ENCODE peak calls at places on chromosomes 12 and 14, in five cellular contexts. W is cardiac muscle cell, T is transverse colon, N is right atrium auricular region, P is foreskin fibroblast. O is an unnamed sample.

GRCh38 chr12:118189761-118190181 is 53.8 kb downstream of the PEBP1 start:
- DNase-seq in T (no peak), N (no peak), P (peak; percentile 56), W (peak; percentile 71), O (peak; percentile 32)

GRCh38 chr12:125090437-125090836 is 25.2 kb downstream of the AACS start:
- DNase-seq in W (no peak), P (no peak), N (no peak), T (no peak), O (no peak)

GRCh38 chr12:72273499-72273837 is 1.3 kb downstream of the TRHDE start:
- DNase-seq in P (no peak), W (no peak), N (no peak), T (no peak), O (no peak)

GRCh38 chr14:67526676-67527459 is 6.2 kb upstream of the PLEKHH1 start:
- DNase-seq in T (peak; percentile 49), W (peak; percentile 60), P (no peak), N (no peak), O (no peak)

GRCh38 chr14:67863223-67863622 is 43.6 kb downstream of the RAD51B start:
- DNase-seq in N (no peak), P (no peak), W (no peak), T (no peak), O (no peak)

GRCh38 chr12:111074965-111075364 is 154.6 kb upstream of the MYL2 start:
- DNase-seq in P (no peak), N (no peak), T (no peak), W (no peak), O (no peak)

GRCh38 chr14:104130974-104131651 is 7.3 kb upstream of the KIF26A start:
- DNase-seq in T (peak; percentile 66), N (no peak), W (peak; percentile 44), P (no peak), O (peak; percentile 23)

GRCh38 chr12:57214398-57214781 is 2.2 kb upstream of the NXPH4 start:
- DNase-seq in T (peak; percentile 70), N (no peak), P (no peak), W (peak; percentile 60), O (peak; percentile 65)

GRCh38 chr12:88035907-88036289 is 6.7 kb upstream of the C12orf50 start:
- DNase-seq in N (no peak), T (peak; percentile 9), P (no peak), W (no peak), O (peak; percentile 3)

GRCh38 chr14:70842851-70843462 is 33.6 kb upstream of the MAP3K9 start:
- DNase-seq in T (no peak), N (no peak), P (no peak), W (peak; percentile 82), O (no peak)

GRCh38 chr14:69719501-69719951 is 47.4 kb upstream of the SRSF5 start:
- DNase-seq in P (peak; percentile 77), T (peak; percentile 37), N (peak; percentile 86), W (peak; percentile 99), O (no peak)

GRCh38 chr14:30994681-30995620 is 30.5 kb upstream of the AP4S1 start:
- DNase-seq in T (no peak), P (no peak), W (peak; percentile 27), N (no peak), O (no peak)

GRCh38 chr14:68564826-68565760 is 227.8 kb downstream of the ZFP36L1 start:
- DNase-seq in N (no peak), T (no peak), P (no peak), W (peak; percentile 44), O (no peak)

GRCh38 chr14:69045857-69046351 is 66.8 kb upstream of the ACTN1 start:
- DNase-seq in N (peak; percentile 68), P (no peak), T (no peak), W (peak; percentile 54), O (no peak)

GRCh38 chr12:5138845-5139244 is 95.2 kb downstream of the KCNA5 start:
- DNase-seq in P (peak; percentile 14), T (no peak), N (no peak), W (no peak), O (no peak)

GRCh38 chr14:94517641-94518257 is 8.5 kb upstream of the SERPINA12 start:
- DNase-seq in W (no peak), T (no peak), N (peak; percentile 59), P (no peak), O (no peak)

GRCh38 chr12:4648499-4649357 is at the start of the genes AKAP3 and NDUFA9:
- DNase-seq in N (peak; percentile 86), W (peak; percentile 89), P (peak; percentile 79), T (peak; percentile 86), O (peak; percentile 98)

GRCh38 chr12:76256904-76257303 is 91.3 kb downstream of the BBS10 start:
- DNase-seq in P (no peak), N (no peak), W (no peak), T (no peak), O (no peak)

GRCh38 chr12:96766232-96766631 is 140.8 kb upstream of the NEDD1 start:
- DNase-seq in W (no peak), N (no peak), T (no peak), P (no peak), O (no peak)

GRCh38 chr12:16346931-16347330 is 514 bp upstream of the MGST1 start:
- DNase-seq in T (peak; percentile 23), N (no peak), P (no peak), W (no peak), O (no peak)

GRCh38 chr12:93125126-93125525 is 196.0 kb upstream of the EEA1 start:
- DNase-seq in W (no peak), N (no peak), P (no peak), T (no peak), O (no peak)

GRCh38 chr12:122917508-122918227 is 21.7 kb upstream of the VPS37B start:
- DNase-seq in T (peak; percentile 77), P (peak; percentile 60), N (peak; percentile 63), W (peak; percentile 86), O (no peak)

GRCh38 chr14:70186826-70187483 is 1.8 kb downstream of the SLC8A3 start:
- DNase-seq in N (no peak), W (peak; percentile 36), T (peak; percentile 10), P (peak; percentile 32), O (no peak)

GRCh38 chr14:60656755-60657608 is 7.7 kb upstream of the SIX1 start:
- DNase-seq in W (peak; percentile 74), N (no peak), T (peak; percentile 50), P (peak; percentile 79), O (no peak)

GRCh38 chr12:108477055-108477880 is 37.8 kb upstream of the FICD start:
- DNase-seq in T (no peak), W (no peak), N (no peak), P (no peak), O (no peak)

GRCh38 chr12:99984271-99985128 is at the start of gene ANKS1B:
- DNase-seq in N (no peak), P (peak; percentile 11), T (peak; percentile 24), W (peak; percentile 55), O (peak; percentile 25)

GRCh38 chr14:91649930-91650329 is 82.0 kb downstream of the CATSPERB start:
- DNase-seq in T (no peak), N (no peak), P (peak; percentile 28), W (peak; percentile 52), O (peak; percentile 8)

GRCh38 chr12:83827860-83828259 is 1084.7 kb downstream of the SLC6A15 start:
- DNase-seq in W (peak; percentile 26), N (no peak), P (no peak), T (no peak), O (peak; percentile 23)

GRCh38 chr14:100275214-100275613 is 31.0 kb downstream of the SLC25A29 start:
- DNase-seq in N (no peak), P (no peak), W (no peak), T (no peak), O (no peak)

GRCh38 chr12:123614531-123614930 is 12.6 kb downstream of the DDX55 start:
- DNase-seq in P (peak; percentile 61), W (peak; percentile 73), N (no peak), T (no peak), O (no peak)

GRCh38 chr14:76884394-76884793 is 58.2 kb downstream of the LRRC74A start:
- DNase-seq in N (no peak), T (no peak), W (no peak), P (no peak), O (no peak)

GRCh38 chr14:50318031-50318626 is 6.0 kb downstream of the DMAC2L start:
- DNase-seq in P (no peak), T (no peak), W (peak; percentile 65), N (no peak), O (no peak)
- H3K4me3 ChIP-seq in P (no peak overlapping the region), T (no peak overlapping the region), W (no peak overlapping the region), N (no peak overlapping the region), O (no peak overlapping the region)

GRCh38 chr14:23353433-23353780 is 720 bp upstream of the SLC22A17 start:
- DNase-seq in P (no peak), W (no peak), N (no peak), T (no peak), O (no peak)
- H3K4me3 ChIP-seq in P (no peak overlapping the region), W (no peak overlapping the region), N (no peak overlapping the region), T (no peak overlapping the region), O (no peak overlapping the region)

GRCh38 chr14:105475916-105476845 is 1.6 kb downstream of the CRIP2 start:
- DNase-seq in T (no peak), W (peak; percentile 72), P (no peak), N (no peak), O (no peak)
- H3K4me3 ChIP-seq in T (no peak overlapping the region), W (peak overlapping the region; percentile 95), P (no peak overlapping the region), N (peak overlapping the region; percentile 100), O (peak overlapping the region; percentile 61)

GRCh38 chr12:67517181-67517887 is 131.2 kb upstream of the DYRK2 start:
- DNase-seq in W (peak; percentile 27), P (no peak), T (peak; percentile 23), N (no peak), O (no peak)
- H3K4me3 ChIP-seq in W (no peak overlapping the region), P (no peak overlapping the region), T (no peak overlapping the region), N (no peak overlapping the region), O (no peak overlapping the region)

O was measured in NT2/D1.